ENCODE peak calls at places on chromosomes 3 and 15, in four cellular contexts. N is bronchial epithelial cell; U is activated CD8-positive, alpha-beta T cell treated with anti-CD3 and anti-CD28 coated beads for 36 hours; O is GM23338. J is an unnamed sample.

GRCh38 chr3:115685097-115685496 is 61.8 kb downstream of the GAP43 start:
- DNase-seq in O (no peak), N (no peak), U (peak), J (no peak)

GRCh38 chr3:123256256-123256655 is 54.5 kb downstream of the SEC22A start:
- DNase-seq in N (peak), O (no peak), U (no peak), J (no peak)

GRCh38 chr3:14472471-14473351 is 67.4 kb downstream of the GRIP2 start:
- DNase-seq in U (peak), O (no peak), N (peak), J (no peak)

GRCh38 chr3:30984855-30985793 is 90.7 kb upstream of the GADL1 start:
- DNase-seq in U (no peak), N (no peak), O (no peak), J (no peak)

GRCh38 chr3:113018461-113019181 is 27.8 kb downstream of the GTPBP8 start:
- DNase-seq in N (peak), U (peak), O (no peak), J (no peak)

GRCh38 chr3:141710121-141710520 is 28.0 kb upstream of the RNF7 start:
- DNase-seq in O (no peak), N (no peak), U (no peak), J (no peak)

GRCh38 chr3:59115355-59116136 is 65.7 kb upstream of the CFAP20DC start:
- DNase-seq in N (peak), U (no peak), O (no peak), J (no peak)

GRCh38 chr15:73688455-73688854 is 4.3 kb downstream of the CD276 start:
- DNase-seq in U (no peak), N (no peak), O (no peak), J (no peak)

GRCh38 chr3:98982336-98982735 is 80.8 kb upstream of the DCBLD2 start:
- DNase-seq in U (no peak), N (no peak), O (no peak), J (no peak)

GRCh38 chr3:38247366-38248035 is 18.1 kb upstream of the SLC22A13 start:
- DNase-seq in O (no peak), N (peak), U (no peak), J (no peak)

GRCh38 chr15:51649659-51650521 is 27.3 kb upstream of the DMXL2 start:
- DNase-seq in U (peak), N (peak), O (peak), J (no peak)

GRCh38 chr3:101091489-101091888 is 98.3 kb upstream of the ABI3BP start:
- DNase-seq in O (peak), N (peak), U (no peak), J (no peak)

GRCh38 chr15:40075298-40076044 is 33.2 kb downstream of the BMF start:
- DNase-seq in U (no peak), O (no peak), N (no peak), J (no peak)

GRCh38 chr3:42377681-42378080 is 32.7 kb downstream of the LYZL4 start:
- DNase-seq in N (no peak), O (no peak), U (no peak), J (no peak)

GRCh38 chr15:55681631-55682030 is 61.3 kb downstream of the PRTG start:
- DNase-seq in U (no peak), O (no peak), N (no peak), J (no peak)

GRCh38 chr15:69469467-69470191 is 17.0 kb downstream of the RPLP1 start:
- DNase-seq in N (peak), U (no peak), O (no peak), J (peak)

GRCh38 chr3:8702560-8702959 is 31.0 kb upstream of the CAV3 start:
- DNase-seq in O (peak), U (peak), N (no peak), J (no peak)

GRCh38 chr3:15839568-15839967 is 41.8 kb upstream of the ANKRD28 start:
- DNase-seq in U (no peak), N (no peak), O (no peak), J (no peak)

GRCh38 chr3:141444586-141445285 is 42.1 kb upstream of the RASA2 start:
- DNase-seq in U (no peak), O (no peak), N (no peak), J (no peak)

GRCh38 chr3:130648293-130648692 is 98.3 kb downstream of the PIK3R4 start:
- DNase-seq in O (no peak), N (no peak), U (no peak), J (no peak)

GRCh38 chr3:28151608-28152228 is 89.7 kb upstream of the CMC1 start:
- DNase-seq in U (peak), N (no peak), O (no peak), J (no peak)

GRCh38 chr3:64158334-64158733 is 66.9 kb downstream of the PRICKLE2 start:
- DNase-seq in U (no peak), O (no peak), N (peak), J (no peak)

DNA sequence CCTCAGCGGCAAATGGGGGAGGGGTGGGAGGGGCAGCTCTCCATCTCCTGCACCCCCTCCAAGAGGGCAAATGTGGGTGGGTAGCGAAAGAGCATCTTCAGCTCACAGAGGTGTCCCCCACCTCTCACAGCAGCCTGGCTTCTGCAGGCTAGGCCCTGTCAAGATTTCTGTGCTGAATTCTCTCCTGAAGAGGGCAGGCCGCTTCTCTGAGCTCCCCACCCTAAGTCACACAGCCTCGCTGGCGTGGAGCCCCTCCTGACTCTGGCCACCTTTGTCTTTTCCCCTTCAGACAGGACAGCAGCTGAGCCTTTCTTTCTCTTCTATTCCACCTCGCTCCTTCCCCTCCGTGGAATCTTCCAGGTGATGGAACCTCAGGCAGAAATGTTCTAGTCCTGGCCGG is 26.3 kb upstream of the ADAMTS7 start:
- DNase-seq in U (no peak), O (peak), N (no peak), J (no peak)
- TF ChIP-seq CTCF in U (no peak), O (peak), N (no peak), J (no peak)

DNA sequence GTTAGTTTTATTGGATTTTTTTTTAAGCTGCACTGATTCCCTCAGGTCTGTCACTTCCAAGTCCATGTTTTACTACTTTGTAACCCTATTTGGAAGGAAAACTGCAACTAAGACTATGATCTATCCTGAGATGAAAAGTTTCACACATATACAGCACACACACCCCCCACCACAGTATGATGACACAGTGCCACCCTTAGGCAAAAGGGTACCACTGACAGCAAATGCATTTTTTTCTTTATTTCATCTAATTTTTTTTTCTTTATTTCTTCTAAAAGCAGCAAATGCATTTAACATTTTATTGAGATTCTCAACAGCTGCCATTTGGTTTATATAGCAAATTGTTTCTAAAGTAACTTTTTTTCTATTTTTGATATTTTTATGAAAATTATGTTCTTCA is 21.2 kb downstream of the NGRN start:
- DNase-seq in U (peak), O (peak), N (peak), J (no peak)
- TF ChIP-seq CTCF in U (peak), O (peak), N (peak), J (no peak)

DNA sequence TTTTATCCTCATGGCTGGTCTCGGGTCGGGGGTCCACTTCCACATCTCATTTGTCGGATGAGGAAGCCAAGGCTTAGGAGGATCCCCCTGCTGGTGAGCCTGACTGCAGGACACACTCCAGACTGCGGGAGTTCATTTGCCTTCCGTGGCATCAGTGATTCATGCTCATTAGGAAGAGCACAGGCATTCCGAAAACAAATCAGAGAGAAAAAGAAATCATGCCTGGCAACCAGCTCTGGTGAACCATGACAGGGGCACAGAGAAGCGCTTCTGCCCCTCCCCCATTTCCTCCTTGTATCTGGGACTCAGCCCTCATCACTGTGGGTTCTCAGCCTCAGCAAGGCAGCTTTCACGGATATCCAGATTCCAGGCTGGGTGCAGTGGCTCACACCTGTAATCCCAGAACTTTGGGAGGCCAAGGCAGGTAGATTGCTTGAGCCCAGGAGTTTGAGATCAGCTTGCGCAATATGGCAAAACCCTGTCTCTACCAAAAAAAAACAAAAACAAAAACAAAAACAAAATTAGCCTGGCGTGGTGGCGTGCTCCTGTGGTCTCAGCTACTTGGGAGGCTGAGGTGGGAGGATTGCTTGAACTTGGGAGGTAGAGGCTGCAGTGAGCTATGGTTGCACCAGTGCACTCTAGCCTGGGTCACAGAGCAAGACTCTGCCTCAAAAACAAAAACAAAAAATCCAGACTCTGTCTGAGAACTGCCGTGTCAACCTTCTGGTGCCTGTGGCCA is 28.4 kb downstream of the IRAK2 start:
- DNase-seq in N (peak), U (peak), O (peak), J (no peak)
- TF ChIP-seq CTCF in N (peak), U (peak), O (peak), J (no peak)

GRCh38 chr15:99390667-99391066 is 139.4 kb downstream of the LRRC28 start:
- DNase-seq in U (no peak), O (peak), N (no peak), J (no peak)
- TF ChIP-seq CTCF in U (no peak), O (peak), N (no peak), J (no peak)

DNA sequence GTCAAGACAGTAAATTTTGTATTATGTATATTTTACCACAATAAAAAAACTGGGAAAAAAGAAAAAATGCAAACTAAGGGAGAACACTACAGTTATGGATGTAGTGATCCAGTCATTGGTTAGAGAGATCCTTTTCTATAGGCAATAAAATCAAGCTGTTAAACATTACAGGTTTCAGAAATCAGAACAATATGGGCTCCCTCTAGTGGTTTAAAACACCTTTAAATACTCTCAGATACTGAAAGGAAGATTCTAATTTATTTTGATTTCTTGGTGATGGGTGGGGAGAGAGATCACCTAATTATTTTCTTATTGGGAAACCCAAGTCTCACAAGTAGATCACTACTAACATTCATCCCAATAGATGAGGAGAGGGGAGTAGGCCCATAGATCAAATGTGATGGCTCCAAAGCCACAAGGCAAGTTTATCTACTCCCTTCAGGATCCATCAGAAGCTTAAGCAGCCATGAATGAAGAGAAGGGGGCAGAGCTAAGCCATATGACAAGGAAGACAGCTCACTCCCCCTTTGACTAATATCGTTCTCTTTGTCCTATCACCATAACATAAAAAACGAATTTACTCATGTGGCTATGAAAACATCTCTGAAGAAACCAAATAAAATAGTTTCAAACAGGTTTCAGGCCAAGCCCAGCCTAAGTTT is 118.6 kb downstream of the ANO10 start:
- DNase-seq in O (peak), N (peak), U (no peak), J (no peak)
- TF ChIP-seq CTCF in O (peak), N (peak), U (peak), J (peak)

DNA sequence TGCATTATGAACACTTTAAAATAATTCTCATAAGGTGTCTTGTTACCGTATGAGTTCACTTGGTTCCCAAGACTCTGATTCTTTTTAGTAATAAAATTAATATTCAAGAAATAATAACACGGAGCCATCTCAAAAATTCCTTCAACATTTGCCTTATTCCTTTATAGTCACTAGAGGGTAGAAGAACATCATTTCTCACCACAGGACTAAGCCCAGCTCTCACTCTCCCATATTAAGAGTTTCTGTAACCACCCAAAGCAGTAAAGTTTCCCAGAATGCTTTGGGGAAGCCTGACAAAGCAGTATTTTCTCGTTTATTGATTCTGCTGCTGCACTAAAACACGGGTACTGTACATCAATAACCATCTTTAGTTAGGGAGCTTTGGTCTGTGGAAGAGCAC is 114.9 kb downstream of the MCTP2 start:
- DNase-seq in N (no peak), U (no peak), O (no peak), J (no peak)
- TF ChIP-seq CTCF in N (no peak), U (no peak), O (no peak), J (no peak)

DNA sequence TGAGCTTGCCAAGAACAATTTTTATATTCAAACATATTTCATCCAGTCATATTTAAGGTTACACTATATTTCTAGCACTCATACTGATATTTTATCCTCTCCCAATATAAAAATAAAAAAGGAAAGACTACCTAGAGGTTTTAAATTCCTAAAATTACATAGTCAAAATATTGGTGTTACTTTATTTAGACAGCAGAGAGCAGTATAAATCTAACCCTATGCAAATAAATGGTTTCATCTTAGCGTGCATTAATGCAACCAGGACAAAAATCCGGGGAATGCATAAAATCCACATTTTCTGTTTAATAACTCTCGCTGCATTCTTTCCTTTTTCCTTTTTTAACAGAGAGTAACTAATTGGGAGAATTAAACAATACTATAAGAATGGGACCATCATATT is 1447.4 kb upstream of the ALCAM start:
- DNase-seq in O (no peak), U (no peak), N (no peak), J (no peak)
- TF ChIP-seq CTCF in O (no peak), U (no peak), N (no peak), J (no peak)

J was measured in mesothelial cell of epicardium.